ENCODE peak calls at places on chromosome 4, in seven cellular contexts. X, V, F, L, E, B and R are unnamed samples.

GRCh38 chr4:148497258-148497657 is 55.0 kb upstream of the NR3C2 start:
- DNase-seq in X (no peak), V (no peak), F (no peak), L (no peak), E (no peak), B (no peak), R (no peak)

GRCh38 chr4:156725257-156725656 is 246.3 kb downstream of the PDGFC start:
- DNase-seq in X (no peak), V (peak; percentile 14), F (no peak), L (no peak), E (no peak), B (no peak), R (no peak)

GRCh38 chr4:36337665-36338064 is 56.2 kb downstream of the DTHD1 start:
- DNase-seq in X (no peak), V (no peak), F (no peak), L (no peak), E (no peak), B (no peak), R (no peak)

GRCh38 chr4:38782452-38783108 is at the start of gene TLR10:
- DNase-seq in X (peak; percentile 57), V (no peak), F (no peak), L (peak; percentile 49), E (peak; percentile 64), B (peak; percentile 66), R (no peak)

GRCh38 chr4:158895797-158896442 is 127.1 kb downstream of the FNIP2 start:
- DNase-seq in X (peak; percentile 23), V (no peak), F (no peak), L (peak; percentile 58), E (peak; percentile 53), B (peak; percentile 71), R (no peak)

GRCh38 chr4:121243476-121243875 is 79.4 kb upstream of the TNIP3 start:
- DNase-seq in X (no peak), V (no peak), F (no peak), L (no peak), E (no peak), B (no peak), R (no peak)

GRCh38 chr4:115453416-115453815 is 340.0 kb upstream of the NDST4 start:
- DNase-seq in X (peak; percentile 16), V (no peak), F (no peak), L (peak; percentile 63), E (no peak), B (no peak), R (no peak)

GRCh38 chr4:61556277-61556676 is 356.2 kb downstream of the ADGRL3 start:
- DNase-seq in X (peak; percentile 21), V (no peak), F (no peak), L (no peak), E (peak; percentile 20), B (no peak), R (no peak)

GRCh38 chr4:61750810-61751209 is 550.7 kb downstream of the ADGRL3 start:
- DNase-seq in X (no peak), V (no peak), F (no peak), L (no peak), E (no peak), B (no peak), R (no peak)

GRCh38 chr4:112664611-112665010 is 27.7 kb downstream of the LARP7 start:
- DNase-seq in X (peak; percentile 19), V (no peak), F (no peak), L (no peak), E (no peak), B (no peak), R (no peak)

GRCh38 chr4:11455201-11455835 is 26.6 kb upstream of the HS3ST1 start:
- DNase-seq in X (no peak), V (no peak), F (no peak), L (no peak), E (no peak), B (no peak), R (no peak)

GRCh38 chr4:119026662-119027444 is 108.8 kb upstream of the MYOZ2 start:
- DNase-seq in X (peak; percentile 53), V (peak; percentile 53), F (no peak), L (no peak), E (no peak), B (peak; percentile 63), R (no peak)

GRCh38 chr4:11805837-11806236 is 377.1 kb upstream of the HS3ST1 start:
- DNase-seq in X (peak; percentile 20), V (no peak), F (no peak), L (peak; percentile 31), E (peak; percentile 86), B (no peak), R (no peak)

GRCh38 chr4:109207060-109207459 is 95.4 kb downstream of the COL25A1 start:
- DNase-seq in X (no peak), V (no peak), F (no peak), L (no peak), E (peak; percentile 35), B (no peak), R (no peak)

GRCh38 chr4:144575181-144575580 is 70.8 kb upstream of the HHIP start:
- DNase-seq in X (peak; percentile 16), V (no peak), F (no peak), L (no peak), E (peak; percentile 53), B (no peak), R (no peak)

GRCh38 chr4:127618427-127618826 is 14.3 kb upstream of the INTU start:
- DNase-seq in X (no peak), V (no peak), F (no peak), L (no peak), E (no peak), B (no peak), R (no peak)

GRCh38 chr4:127624176-127624575 is 8.6 kb upstream of the INTU start:
- DNase-seq in X (no peak), V (no peak), F (no peak), L (no peak), E (no peak), B (no peak), R (no peak)

GRCh38 chr4:127623755-127624087 is 9.0 kb upstream of the INTU start:
- DNase-seq in X (peak; percentile 6), V (peak; percentile 31), F (peak; percentile 60), L (peak; percentile 26), E (peak; percentile 36), B (no peak), R (no peak)

GRCh38 chr4:127622621-127622922 is 10.2 kb upstream of the INTU start:
- DNase-seq in X (no peak), V (no peak), F (no peak), L (peak; percentile 60), E (no peak), B (no peak), R (no peak)

DNA sequence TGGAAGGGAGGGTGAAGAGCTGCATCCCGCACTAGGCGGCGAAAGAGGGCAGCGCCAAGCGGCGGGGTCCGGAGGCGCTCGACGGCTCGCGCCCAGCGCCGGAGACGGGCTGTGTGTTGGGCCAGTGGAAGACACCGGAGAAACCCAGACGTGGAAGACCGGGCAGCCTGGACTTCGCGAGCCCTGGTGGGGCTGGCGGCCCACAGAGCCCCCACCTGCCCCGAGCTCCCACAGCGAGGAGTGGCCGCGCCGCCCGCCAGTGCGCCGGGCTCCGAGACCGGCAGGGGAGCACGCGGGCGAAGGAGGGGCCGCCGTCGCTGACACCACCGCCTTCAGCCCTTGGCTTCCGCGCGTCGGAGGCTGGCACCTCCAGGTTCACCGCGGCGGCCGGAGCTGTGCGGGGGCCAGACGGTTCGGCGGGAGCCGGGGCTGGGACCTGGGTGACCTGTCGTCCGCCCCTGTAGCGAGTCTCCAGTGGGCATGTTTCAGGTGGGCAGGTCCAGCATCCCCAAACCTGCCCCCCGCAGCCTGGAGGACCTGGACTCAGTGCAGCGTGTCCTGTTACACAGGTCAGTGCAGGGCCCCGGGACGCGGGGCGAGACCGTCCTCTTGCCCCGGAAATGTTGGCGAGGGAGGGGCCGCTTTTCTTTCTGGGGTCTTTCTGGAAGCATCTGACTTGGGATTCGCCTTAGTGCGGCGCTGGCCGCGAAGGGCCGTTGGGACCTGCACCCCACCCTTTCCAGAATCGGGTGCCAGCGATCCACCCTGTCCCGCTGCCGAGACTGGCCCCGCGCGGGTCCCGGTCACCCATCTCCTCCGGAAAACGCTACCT is 9.6 kb upstream of the INTU start:
- DNase-seq in X (peak; percentile 71), V (peak; percentile 26), F (peak; percentile 76), L (no peak), E (no peak), B (peak; percentile 94), R (no peak)
- H3K4me3 ChIP-seq in X (peak overlapping the region; percentile 75), V (peak overlapping the region; percentile 69), F (peak overlapping the region; percentile 54), L (peak overlapping the region; percentile 52), E (peak overlapping the region; percentile 71), B (peak overlapping the region; percentile 77), R (peak overlapping the region; percentile 82)

DNA sequence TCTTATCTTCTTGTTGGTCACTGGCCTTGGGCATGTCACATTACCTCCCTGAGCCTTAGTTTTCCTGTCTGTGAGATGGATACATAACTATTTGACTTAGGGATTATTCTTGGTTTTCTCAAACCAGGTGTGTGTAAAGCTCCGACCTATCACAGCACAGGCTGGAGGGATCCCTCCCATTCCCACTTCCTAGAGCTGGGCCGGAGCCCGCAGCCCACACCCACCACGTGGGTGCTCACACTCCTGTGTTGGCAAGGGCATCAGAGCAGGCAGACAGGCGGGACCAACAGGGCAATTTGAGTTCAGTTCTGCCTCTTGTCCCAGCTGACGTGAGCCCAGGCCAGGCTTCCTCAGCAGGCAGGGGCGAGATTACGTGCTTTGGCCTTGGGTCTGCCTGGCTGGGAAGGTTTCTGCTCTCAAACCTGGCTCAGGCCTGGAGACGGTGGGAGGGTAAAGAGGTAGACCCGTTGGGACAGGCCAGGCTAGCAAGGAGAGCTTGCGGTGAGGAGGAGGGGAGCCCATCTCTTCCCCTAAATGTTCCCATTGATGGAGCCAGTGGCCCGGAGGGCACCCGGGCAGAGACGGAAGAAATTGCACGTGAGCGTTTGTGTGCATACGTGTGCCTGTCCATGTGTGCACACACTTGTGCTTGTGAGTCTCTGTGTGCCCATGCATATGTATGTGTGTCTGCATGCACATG is 734 bp upstream of the SH3TC1 start:
- DNase-seq in X (no peak), V (no peak), F (peak; percentile 81), L (no peak), E (no peak), B (no peak), R (no peak)
- H3K4me3 ChIP-seq in X (peak overlapping the region; percentile 50), V (peak overlapping the region; percentile 63), F (peak overlapping the region; percentile 62), L (no peak overlapping the region), E (no peak overlapping the region), B (no peak overlapping the region), R (no peak overlapping the region)

GRCh38 chr4:183729430-183730328 is 70.6 kb downstream of the TRAPPC11 start:
- DNase-seq in X (peak; percentile 10), V (no peak), F (no peak), L (peak; percentile 7), E (peak; percentile 12), B (no peak), R (peak; percentile 14)
- H3K4me3 ChIP-seq in X (no peak overlapping the region), V (no peak overlapping the region), F (no peak overlapping the region), L (no peak overlapping the region), E (no peak overlapping the region), B (no peak overlapping the region), R (no peak overlapping the region)

GRCh38 chr4:182142146-182143085 is 100.8 kb upstream of the TENM3 start:
- DNase-seq in X (no peak), V (peak; percentile 20), F (no peak), L (peak; percentile 16), E (peak; percentile 32), B (peak; percentile 88), R (no peak)

GRCh38 chr4:182145360-182145905 is 97.8 kb upstream of the TENM3 start:
- DNase-seq in X (no peak), V (no peak), F (no peak), L (no peak), E (no peak), B (peak; percentile 64), R (no peak)

GRCh38 chr4:182143822-182144620 is 99.2 kb upstream of the TENM3 start:
- DNase-seq in X (peak; percentile 40), V (peak; percentile 49), F (peak; percentile 63), L (peak; percentile 18), E (peak; percentile 50), B (peak; percentile 88), R (peak; percentile 45)

GRCh38 chr4:182143086-182143821 is 99.9 kb upstream of the TENM3 start:
- DNase-seq in X (no peak), V (peak; percentile 12), F (no peak), L (no peak), E (peak; percentile 11), B (peak; percentile 73), R (no peak)

GRCh38 chr4:182144621-182145359 is 98.4 kb upstream of the TENM3 start:
- DNase-seq in X (no peak), V (peak; percentile 25), F (no peak), L (no peak), E (peak; percentile 15), B (peak; percentile 78), R (no peak)
- H3K4me3 ChIP-seq in X (peak overlapping the region; percentile 83), V (peak overlapping the region; percentile 78), F (peak overlapping the region; percentile 53), L (peak overlapping the region; percentile 70), E (peak overlapping the region; percentile 64), B (peak overlapping the region; percentile 87), R (peak overlapping the region; percentile 64)